ENCODE peak calls at places on chromosomes 12 and 14, in ten cellular contexts. F, W, J, T, Q, P, M, U, I and V are unnamed samples.

GRCh38 chr14:21191809-21192446 is 36.1 kb upstream of the OR5AU1 start:
- DNase-seq in F (no peak), W (no peak), J (peak), T (no peak), Q (peak), P (no peak), M (peak), U (peak), I (peak), V (no peak)

GRCh38 chr14:52413729-52414453 is 99.8 kb downstream of the PTGER2 start:
- DNase-seq in F (no peak), W (no peak), J (no peak), T (no peak), Q (peak), P (no peak), M (no peak), U (peak), I (no peak), V (peak)

GRCh38 chr12:78419513-78419912 is 445.1 kb upstream of the SYT1 start:
- DNase-seq in F (no peak), W (no peak), J (no peak), T (no peak), Q (no peak), P (no peak), M (no peak), U (no peak), I (no peak), V (no peak)

GRCh38 chr12:65419284-65420072 is 141.0 kb downstream of the MSRB3 start:
- DNase-seq in F (no peak), W (no peak), J (no peak), T (no peak), Q (no peak), P (no peak), M (no peak), U (no peak), I (no peak), V (no peak)

GRCh38 chr14:94966868-94967267 is 190.5 kb downstream of the DICER1 start:
- DNase-seq in F (no peak), W (no peak), J (no peak), T (no peak), Q (no peak), P (no peak), M (no peak), U (no peak), I (no peak), V (no peak)

GRCh38 chr12:103930787-103931536 is 752 bp downstream of the HSP90B1 start:
- DNase-seq in F (peak), W (no peak), J (peak), T (no peak), Q (peak), P (no peak), M (peak), U (peak), I (peak), V (no peak)

GRCh38 chr12:57761391-57761998 is 5.4 kb downstream of the CYP27B1 start:
- DNase-seq in F (no peak), W (no peak), J (no peak), T (no peak), Q (no peak), P (no peak), M (no peak), U (no peak), I (no peak), V (no peak)

GRCh38 chr14:104870368-104871144 is 5.5 kb downstream of the CEP170B start:
- DNase-seq in F (no peak), W (no peak), J (peak), T (no peak), Q (no peak), P (no peak), M (peak), U (no peak), I (peak), V (no peak)

GRCh38 chr12:124751654-124752355 is 111.9 kb downstream of the SCARB1 start:
- DNase-seq in F (no peak), W (no peak), J (no peak), T (no peak), Q (no peak), P (no peak), M (no peak), U (no peak), I (no peak), V (no peak)

GRCh38 chr14:50082784-50083466 is 33.4 kb downstream of the VCPKMT start:
- DNase-seq in F (no peak), W (peak), J (no peak), T (no peak), Q (no peak), P (no peak), M (no peak), U (no peak), I (no peak), V (no peak)

GRCh38 chr12:44285321-44285720 is 449.4 kb downstream of the TMEM117 start:
- DNase-seq in F (no peak), W (no peak), J (no peak), T (no peak), Q (no peak), P (no peak), M (no peak), U (peak), I (no peak), V (no peak)

GRCh38 chr12:38258411-38258810 is 58.2 kb upstream of the ALG10B start:
- DNase-seq in F (no peak), W (no peak), J (no peak), T (no peak), Q (no peak), P (no peak), M (no peak), U (no peak), I (no peak), V (no peak)

GRCh38 chr12:69779928-69780327 is 41.3 kb downstream of the RAB3IP start:
- DNase-seq in F (no peak), W (no peak), J (no peak), T (no peak), Q (peak), P (no peak), M (peak), U (peak), I (no peak), V (no peak)

GRCh38 chr12:23611320-23611719 is 338.1 kb downstream of the SOX5 start:
- DNase-seq in F (no peak), W (peak), J (no peak), T (no peak), Q (peak), P (no peak), M (no peak), U (peak), I (no peak), V (no peak)

GRCh38 chr12:33671676-33672075 is 232.1 kb upstream of the SYT10 start:
- DNase-seq in F (no peak), W (no peak), J (no peak), T (no peak), Q (no peak), P (no peak), M (no peak), U (no peak), I (no peak), V (no peak)

GRCh38 chr12:77754086-77754485 is 76.6 kb upstream of the NAV3 start:
- DNase-seq in F (no peak), W (no peak), J (no peak), T (no peak), Q (no peak), P (no peak), M (peak), U (no peak), I (no peak), V (no peak)

GRCh38 chr12:75705749-75706719 is 194.6 kb upstream of the KRR1 start:
- DNase-seq in F (no peak), W (peak), J (no peak), T (peak), Q (peak), P (peak), M (no peak), U (peak), I (no peak), V (no peak)

GRCh38 chr14:104732355-104732804 is 8.4 kb downstream of the ADSS1 start:
- DNase-seq in F (peak), W (no peak), J (no peak), T (no peak), Q (no peak), P (no peak), M (no peak), U (peak), I (peak), V (no peak)

GRCh38 chr14:100741956-100742355 is 15.3 kb downstream of the DLK1 start:
- DNase-seq in F (no peak), W (no peak), J (no peak), T (no peak), Q (no peak), P (no peak), M (no peak), U (no peak), I (no peak), V (no peak)

DNA sequence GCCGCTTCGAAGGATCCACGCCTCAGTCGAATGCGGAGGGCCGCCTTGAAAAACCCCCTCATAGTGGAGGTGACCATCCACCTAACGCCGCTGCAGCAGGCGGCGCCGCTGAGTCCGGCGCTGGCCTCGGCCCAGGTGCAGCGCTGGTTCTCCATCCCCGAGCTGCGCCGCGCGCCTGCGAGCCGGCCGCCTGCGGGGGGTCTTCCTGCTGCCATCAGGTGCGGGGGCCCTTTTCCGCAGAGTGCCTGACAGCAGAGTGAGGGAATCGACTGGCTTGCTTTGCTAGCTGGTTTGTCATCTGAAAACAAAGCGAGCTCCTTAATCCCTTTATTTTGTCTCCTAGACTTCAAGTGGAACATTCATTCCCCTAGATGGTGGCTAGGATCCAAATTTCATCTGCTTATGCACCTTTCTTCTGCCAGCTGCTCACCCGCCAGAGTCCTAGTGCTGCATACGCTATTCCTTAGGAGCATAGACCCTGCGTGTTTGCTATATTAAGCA is 10.4 kb upstream of the DNAL1 start:
- DNase-seq in F (no peak), W (no peak), J (no peak), T (no peak), Q (peak), P (no peak), M (peak), U (peak), I (peak), V (no peak)
- H3K4me3 ChIP-seq in F (peak), W (peak), J (no peak), T (peak), Q (no peak), P (peak), M (peak), U (peak), I (peak), V (no peak)

GRCh38 chr12:127898616-127899015 is 368.4 kb upstream of the TMEM132C start:
- DNase-seq in F (no peak), W (no peak), J (no peak), T (no peak), Q (no peak), P (no peak), M (no peak), U (no peak), I (no peak), V (no peak)

GRCh38 chr12:127899981-127900380 is 367.0 kb upstream of the TMEM132C start:
- DNase-seq in F (no peak), W (no peak), J (no peak), T (no peak), Q (no peak), P (no peak), M (no peak), U (no peak), I (no peak), V (no peak)

GRCh38 chr12:127888948-127889347 is 378.0 kb upstream of the TMEM132C start:
- DNase-seq in F (no peak), W (no peak), J (no peak), T (no peak), Q (no peak), P (peak), M (no peak), U (no peak), I (no peak), V (no peak)

DNA sequence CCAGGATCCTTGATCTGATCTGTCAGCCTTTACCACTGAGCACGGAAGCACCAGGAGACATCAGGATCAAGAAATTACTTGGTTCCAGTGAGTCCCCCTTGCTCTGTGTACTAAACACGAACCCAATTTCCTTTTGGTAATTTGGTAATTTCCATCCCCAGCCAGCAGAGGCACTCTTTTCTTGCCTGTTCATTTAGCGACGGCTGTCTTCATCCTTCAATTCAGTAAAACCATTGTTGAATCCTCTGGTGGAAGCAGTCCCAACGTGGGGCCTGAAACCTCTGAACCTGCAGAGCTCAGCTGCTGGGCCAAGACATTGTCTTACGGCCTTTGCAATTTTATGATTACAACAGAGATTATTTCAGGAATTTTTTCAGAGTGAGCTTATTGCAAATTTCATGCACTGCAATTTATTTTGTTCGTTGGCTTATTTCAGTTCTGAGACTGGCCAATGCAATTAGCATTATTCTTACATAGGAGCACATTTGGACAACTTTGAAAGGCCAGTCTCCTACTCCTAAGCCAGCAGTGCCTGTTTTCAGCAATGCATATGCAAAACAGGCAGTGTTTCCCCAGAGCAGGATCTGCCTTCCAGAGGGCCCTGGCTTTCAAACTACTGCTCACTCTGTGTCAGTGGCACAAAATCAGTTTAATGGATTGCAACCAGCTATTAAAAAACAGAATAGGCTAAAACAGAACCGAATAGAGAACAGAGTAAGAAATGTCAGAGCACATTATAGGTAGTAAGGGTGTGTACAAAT is 372.9 kb upstream of the TMEM132C start:
- DNase-seq in F (no peak), W (no peak), J (no peak), T (no peak), Q (no peak), P (no peak), M (peak), U (no peak), I (no peak), V (no peak)
- TF ChIP-seq CTCF in F (no peak), W (no peak), J (peak), T (no peak), Q (no peak), P (peak), M (peak), U (no peak), I (no peak), V (peak)

DNA sequence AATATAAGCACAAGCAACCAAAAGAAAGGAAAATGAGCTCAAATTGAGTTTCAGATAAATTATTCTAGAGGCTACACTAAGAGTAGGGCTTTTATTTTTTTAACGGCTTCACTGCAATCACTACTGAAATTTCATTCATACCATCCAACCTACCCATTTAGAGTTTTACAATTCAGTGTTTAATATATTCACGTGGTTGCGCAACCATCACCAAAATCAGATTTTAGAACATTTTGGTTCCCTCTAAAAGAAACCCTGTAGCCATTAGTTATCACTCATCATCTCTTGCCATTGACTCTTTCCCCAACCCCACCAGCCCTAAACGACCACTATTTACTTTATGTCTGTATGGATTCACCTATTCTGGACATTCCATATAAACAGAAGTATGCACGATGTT is 401.5 kb downstream of the MDGA2 start:
- DNase-seq in F (no peak), W (no peak), J (no peak), T (no peak), Q (no peak), P (no peak), M (no peak), U (no peak), I (no peak), V (no peak)
- H3K4me3 ChIP-seq in F (no peak), W (no peak), J (no peak), T (no peak), Q (no peak), P (no peak), M (no peak), U (no peak), I (no peak), V (no peak)

GRCh38 chr12:1605129-1606020 is 11.0 kb upstream of the FBXL14 start:
- DNase-seq in F (peak), W (peak), J (peak), T (no peak), Q (peak), P (no peak), M (peak), U (peak), I (peak), V (peak)
- TF ChIP-seq CTCF in F (peak), W (peak), J (peak), T (peak), Q (peak), P (peak), M (peak), U (peak), I (peak), V (peak)

DNA sequence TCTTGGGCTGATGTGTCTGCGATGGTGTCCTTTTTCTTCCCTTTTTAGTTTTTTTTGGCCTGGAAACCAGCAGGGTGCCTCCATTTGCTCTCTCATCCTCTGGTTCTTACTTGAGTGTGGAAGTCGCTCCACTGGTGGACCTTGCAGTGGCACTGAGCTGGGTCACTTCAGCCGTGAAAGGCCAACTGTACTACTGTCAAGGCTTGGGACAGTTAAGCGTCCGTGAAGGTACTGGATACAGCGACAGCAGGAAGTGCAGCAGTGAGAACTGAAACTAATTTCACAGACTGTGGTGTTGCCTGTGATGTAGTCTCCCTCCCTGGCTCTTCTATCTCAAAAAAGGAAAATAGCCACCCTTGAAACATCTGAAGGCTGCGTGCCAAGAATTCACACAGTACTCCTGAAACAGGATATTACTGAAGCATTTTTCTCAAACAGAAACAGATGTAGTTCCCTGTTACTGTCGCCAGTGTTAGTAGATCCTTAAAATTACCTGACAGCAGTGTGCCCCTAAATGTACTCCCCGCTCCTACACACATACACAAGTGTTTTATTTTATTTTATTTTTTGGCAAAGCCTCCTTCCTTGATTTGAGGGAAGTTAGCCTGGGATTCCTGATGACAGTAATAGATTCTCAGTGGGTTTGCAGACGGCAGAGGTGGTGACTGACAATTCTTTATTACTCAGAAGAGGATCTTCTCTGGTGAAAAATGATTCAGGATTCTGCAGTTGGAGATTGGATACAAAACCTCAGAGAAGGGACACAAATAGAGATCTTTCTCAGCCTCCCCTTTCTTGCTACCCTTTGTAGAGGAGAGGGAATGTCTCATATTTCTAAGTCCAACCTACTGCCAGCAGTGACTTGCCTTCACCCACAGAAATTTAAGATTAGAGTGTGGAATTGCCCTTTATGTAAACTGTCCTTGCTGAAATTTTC is 4.3 kb downstream of the SUSD6 start:
- DNase-seq in F (no peak), W (peak), J (peak), T (no peak), Q (peak), P (no peak), M (no peak), U (peak), I (no peak), V (no peak)
- H3K4me3 ChIP-seq in F (peak), W (peak), J (no peak), T (peak), Q (no peak), P (peak), M (no peak), U (peak), I (peak), V (no peak)

DNA sequence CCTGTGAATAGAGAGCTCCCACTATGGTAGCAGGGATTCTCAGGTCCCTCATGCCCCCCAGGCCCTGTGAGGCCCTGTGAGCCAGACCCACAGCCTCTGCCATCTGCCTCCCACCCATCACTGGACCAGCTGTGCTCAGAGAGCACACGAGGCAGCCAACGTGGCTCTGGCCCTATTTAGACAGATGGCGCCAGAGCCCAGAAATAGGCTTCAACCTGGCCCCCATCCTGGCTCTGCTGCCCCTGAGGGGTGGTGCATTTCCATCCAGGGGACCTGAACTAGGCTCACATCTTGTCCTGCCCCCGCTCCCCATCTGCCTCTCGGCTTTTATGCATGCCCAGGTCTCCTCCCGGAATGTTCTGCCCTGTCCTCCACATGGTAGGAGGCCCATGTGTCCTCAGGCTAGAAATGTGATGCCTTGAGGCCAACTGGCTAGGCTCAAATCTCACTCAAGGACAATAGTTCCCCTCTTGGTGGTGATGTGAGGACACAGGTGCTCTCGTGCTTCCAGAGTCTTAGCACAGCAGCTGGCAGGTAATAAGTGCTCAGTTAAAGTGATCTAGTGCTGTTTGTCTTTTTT is 18.9 kb downstream of the TMEM63C start:
- DNase-seq in F (no peak), W (no peak), J (no peak), T (no peak), Q (no peak), P (no peak), M (no peak), U (no peak), I (no peak), V (no peak)
- TF ChIP-seq CTCF in F (no peak), W (no peak), J (no peak), T (no peak), Q (no peak), P (no peak), M (no peak), U (no peak), I (no peak), V (no peak)

GRCh38 chr12:93990832-93991748 is 157.3 kb upstream of the PLXNC1 start:
- DNase-seq in F (no peak), W (no peak), J (no peak), T (no peak), Q (peak), P (no peak), M (peak), U (peak), I (peak), V (no peak)
- H3K4me3 ChIP-seq in F (no peak), W (no peak), J (no peak), T (no peak), Q (no peak), P (no peak), M (no peak), U (no peak), I (peak), V (no peak)

DNA sequence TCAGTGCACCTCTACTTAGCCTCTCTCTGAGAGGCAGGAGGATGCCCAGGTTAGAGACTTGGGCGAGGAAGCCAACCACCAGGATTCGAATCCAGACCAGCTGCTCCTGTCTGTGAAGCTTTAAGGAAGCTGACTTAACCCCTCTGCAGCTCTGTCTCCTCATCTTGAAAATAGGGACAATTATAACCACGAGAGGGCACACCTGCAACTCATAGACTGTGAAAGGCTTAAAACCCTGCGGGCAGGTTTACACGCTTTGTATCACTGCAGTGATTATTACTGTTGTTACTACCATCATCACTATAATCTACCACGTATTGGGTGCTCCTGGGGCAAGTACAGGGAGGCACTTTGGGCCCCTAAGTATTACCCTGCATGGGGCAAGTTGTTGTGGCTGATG is 379.8 kb downstream of the VRK1 start:
- DNase-seq in F (no peak), W (no peak), J (peak), T (no peak), Q (no peak), P (no peak), M (peak), U (no peak), I (no peak), V (peak)
- TF ChIP-seq CTCF in F (no peak), W (no peak), J (peak), T (no peak), Q (no peak), P (no peak), M (peak), U (no peak), I (no peak), V (peak)

GRCh38 chr14:22885975-22886374 is 3.0 kb downstream of the REM2 start:
- DNase-seq in F (no peak), W (no peak), J (no peak), T (no peak), Q (no peak), P (no peak), M (no peak), U (no peak), I (peak), V (no peak)
- H3K4me3 ChIP-seq in F (no peak), W (no peak), J (no peak), T (no peak), Q (peak), P (no peak), M (peak), U (no peak), I (peak), V (peak)